ENCODE peak calls at places on chromosomes 2 and 18, in four cellular contexts. One of them, this sample, is unnamed.
A peak's percentile ranks its signal among the peaks of the same experiment; 100 is the strongest.

GRCh38 chr18:22813648-22814328 is 119.3 kb upstream of the RBBP8 start:
- DNase-seq in T-helper 9 cell: no peak
- DNase-seq in cardiac muscle cell: peak; percentile 54
- DNase-seq in activated naive CD4-positive, alpha-beta T cell treated with anti-CD3 and anti-CD28 coated beads for 36 hours: peak; percentile 35
- DNase-seq in this sample: peak; percentile 33

GRCh38 chr2:198782734-198783133 is 675.0 kb downstream of the SATB2 start:
- DNase-seq in activated naive CD4-positive, alpha-beta T cell treated with anti-CD3 and anti-CD28 coated beads for 36 hours: no peak
- DNase-seq in cardiac muscle cell: no peak
- DNase-seq in T-helper 9 cell: no peak
- DNase-seq in this sample: no peak

GRCh38 chr2:166803314-166803986 is 84.8 kb upstream of the XIRP2 start:
- DNase-seq in cardiac muscle cell: peak; percentile 27
- DNase-seq in activated naive CD4-positive, alpha-beta T cell treated with anti-CD3 and anti-CD28 coated beads for 36 hours: no peak
- DNase-seq in T-helper 9 cell: no peak
- DNase-seq in this sample: no peak

GRCh38 chr2:226561962-226562361 is 237.7 kb downstream of the IRS1 start:
- DNase-seq in T-helper 9 cell: no peak
- DNase-seq in cardiac muscle cell: peak; percentile 8
- DNase-seq in activated naive CD4-positive, alpha-beta T cell treated with anti-CD3 and anti-CD28 coated beads for 36 hours: no peak
- DNase-seq in this sample: no peak

GRCh38 chr2:168160897-168161296 is 86.5 kb downstream of the STK39 start:
- DNase-seq in T-helper 9 cell: no peak
- DNase-seq in activated naive CD4-positive, alpha-beta T cell treated with anti-CD3 and anti-CD28 coated beads for 36 hours: peak; percentile 32
- DNase-seq in cardiac muscle cell: no peak
- DNase-seq in this sample: peak; percentile 54

GRCh38 chr2:37819228-37819627 is 105.9 kb upstream of the RMDN2 start:
- DNase-seq in cardiac muscle cell: no peak
- DNase-seq in T-helper 9 cell: no peak
- DNase-seq in activated naive CD4-positive, alpha-beta T cell treated with anti-CD3 and anti-CD28 coated beads for 36 hours: no peak
- DNase-seq in this sample: no peak

GRCh38 chr2:136141510-136142154 is 23.7 kb upstream of the CXCR4 start:
- DNase-seq in activated naive CD4-positive, alpha-beta T cell treated with anti-CD3 and anti-CD28 coated beads for 36 hours: no peak
- DNase-seq in T-helper 9 cell: no peak
- DNase-seq in cardiac muscle cell: no peak
- DNase-seq in this sample: no peak

GRCh38 chr2:241064008-241064801 is 37.9 kb downstream of the MTERF4 start:
- DNase-seq in cardiac muscle cell: no peak
- DNase-seq in T-helper 9 cell: peak; percentile 16
- DNase-seq in activated naive CD4-positive, alpha-beta T cell treated with anti-CD3 and anti-CD28 coated beads for 36 hours: peak; percentile 55
- DNase-seq in this sample: peak; percentile 21

GRCh38 chr2:38108907-38109731 is 33.2 kb upstream of the CYP1B1 start:
- DNase-seq in activated naive CD4-positive, alpha-beta T cell treated with anti-CD3 and anti-CD28 coated beads for 36 hours: no peak
- DNase-seq in T-helper 9 cell: no peak
- DNase-seq in cardiac muscle cell: no peak
- DNase-seq in this sample: peak; percentile 32

GRCh38 chr2:75053484-75054112 is 95.2 kb downstream of the POLE4 start:
- DNase-seq in activated naive CD4-positive, alpha-beta T cell treated with anti-CD3 and anti-CD28 coated beads for 36 hours: peak; percentile 22
- DNase-seq in T-helper 9 cell: no peak
- DNase-seq in cardiac muscle cell: peak; percentile 70
- DNase-seq in this sample: peak; percentile 62

GRCh38 chr18:46343940-46344372 is 239.8 kb downstream of the HAUS1 start:
- DNase-seq in cardiac muscle cell: no peak
- DNase-seq in T-helper 9 cell: peak; percentile 28
- DNase-seq in activated naive CD4-positive, alpha-beta T cell treated with anti-CD3 and anti-CD28 coated beads for 36 hours: peak; percentile 85
- DNase-seq in this sample: no peak

GRCh38 chr2:171923206-171923605 is 945 bp downstream of the HAT1 start:
- DNase-seq in T-helper 9 cell: no peak
- DNase-seq in cardiac muscle cell: no peak
- DNase-seq in activated naive CD4-positive, alpha-beta T cell treated with anti-CD3 and anti-CD28 coated beads for 36 hours: no peak
- DNase-seq in this sample: no peak

GRCh38 chr2:95034221-95034620 is 8.7 kb downstream of the MAL start:
- DNase-seq in T-helper 9 cell: no peak
- DNase-seq in cardiac muscle cell: no peak
- DNase-seq in activated naive CD4-positive, alpha-beta T cell treated with anti-CD3 and anti-CD28 coated beads for 36 hours: peak; percentile 49
- DNase-seq in this sample: no peak

GRCh38 chr2:180336550-180336949 is 329.5 kb upstream of the CWC22 start:
- DNase-seq in activated naive CD4-positive, alpha-beta T cell treated with anti-CD3 and anti-CD28 coated beads for 36 hours: no peak
- DNase-seq in T-helper 9 cell: no peak
- DNase-seq in cardiac muscle cell: no peak
- DNase-seq in this sample: no peak

This sample was measured in A549.